ENCODE peak calls at places on chromosomes 13 and 19, in six cellular contexts. P is right cardiac atrium; T is activated naive CD4-positive, alpha-beta T cell treated with Interleukin-2 at 50 U/mL for 16 hours; F is cardiac fibroblast; G is tibial nerve; C is stimulated activated CD4-positive, alpha-beta T cell treated with anti-CD3 and anti-CD28 coated beads, Interleukin-2, amount 100 ng/mL, for 24 hours. R is an unnamed sample.

GRCh38 chr19:2733930-2734588 is 5.8 kb downstream of the SLC39A3 start:
- DNase-seq in C (no peak), G (no peak), F (no peak), P (no peak), T (no peak), R (no peak)

GRCh38 chr19:42149447-42150202 is 17.4 kb upstream of the POU2F2 start:
- DNase-seq in F (no peak), T (no peak), G (no peak), C (no peak), P (no peak), R (no peak)

GRCh38 chr13:100529666-100530065 is 58.9 kb downstream of the GGACT start:
- DNase-seq in P (no peak), T (no peak), C (no peak), G (no peak), F (no peak), R (no peak)

GRCh38 chr13:77981191-77981925 is 62.7 kb upstream of the EDNRB start:
- DNase-seq in G (no peak), T (no peak), F (peak; percentile 73), C (no peak), P (no peak), R (peak; percentile 80)

GRCh38 chr19:41457241-41457640 is 14.3 kb downstream of the ERICH4 start:
- DNase-seq in F (no peak), P (no peak), C (no peak), G (no peak), T (no peak), R (no peak)

GRCh38 chr19:15368798-15369593 is 10.6 kb downstream of the AKAP8 start:
- DNase-seq in P (peak; percentile 57), F (no peak), T (no peak), G (no peak), C (no peak), R (no peak)

GRCh38 chr13:29418026-29418425 is 177.5 kb downstream of the SLC7A1 start:
- DNase-seq in P (no peak), F (no peak), G (no peak), C (no peak), T (no peak), R (peak; percentile 9)

GRCh38 chr19:4866595-4867424 is 657 bp downstream of the PLIN3 start:
- DNase-seq in G (peak; percentile 48), P (peak; percentile 89), F (peak; percentile 45), T (peak; percentile 54), C (peak; percentile 56), R (peak; percentile 24)

GRCh38 chr13:95256086-95256485 is 45.2 kb downstream of the ABCC4 start:
- DNase-seq in G (no peak), C (no peak), P (no peak), F (peak; percentile 97), T (no peak), R (no peak)

GRCh38 chr19:43798546-43799409 is 3.5 kb downstream of the LYPD5 start:
- DNase-seq in G (no peak), T (peak; percentile 77), C (peak; percentile 75), F (no peak), P (peak; percentile 64), R (no peak)

GRCh38 chr13:27808866-27809546 is 16.7 kb downstream of the GSX1 start:
- DNase-seq in P (no peak), G (no peak), F (no peak), C (no peak), T (no peak), R (no peak)

GRCh38 chr19:37977391-37977790 is 70.4 kb downstream of the SIPA1L3 start:
- DNase-seq in T (no peak), P (no peak), C (no peak), F (no peak), G (no peak), R (no peak)